ENCODE peak calls at places on chromosome 7, in seven cellular contexts. One of them, this sample, is unnamed.

GRCh38 chr7:50333266-50333665 is 28.8 kb downstream of the IKZF1 start:
- DNase-seq in HCT116: no peak
- DNase-seq in A549: no peak
- DNase-seq in IMR-90: no peak
- DNase-seq in GM12878: no peak
- DNase-seq in HepG2: no peak
- DNase-seq in H1: no peak
- DNase-seq in this sample: peak

GRCh38 chr7:129502708-129503685 is 666 bp downstream of the SMKR1 start:
- DNase-seq in HCT116: no peak
- DNase-seq in A549: peak
- DNase-seq in IMR-90: no peak
- DNase-seq in GM12878: no peak
- DNase-seq in HepG2: no peak
- DNase-seq in H1: peak
- DNase-seq in this sample: no peak

GRCh38 chr7:79615466-79615865 is 162.0 kb upstream of the MAGI2 start:
- DNase-seq in HCT116: no peak
- DNase-seq in A549: no peak
- DNase-seq in IMR-90: peak
- DNase-seq in GM12878: no peak
- DNase-seq in HepG2: no peak
- DNase-seq in H1: no peak
- DNase-seq in this sample: no peak

GRCh38 chr7:39461263-39461662 is 104.9 kb upstream of the YAE1 start:
- DNase-seq in HCT116: no peak
- DNase-seq in A549: no peak
- DNase-seq in IMR-90: no peak
- DNase-seq in GM12878: no peak
- DNase-seq in HepG2: no peak
- DNase-seq in H1: no peak
- DNase-seq in this sample: no peak

GRCh38 chr7:12738665-12739064 is 51.2 kb downstream of the ARL4A start:
- DNase-seq in HCT116: no peak
- DNase-seq in A549: no peak
- DNase-seq in IMR-90: no peak
- DNase-seq in GM12878: no peak
- DNase-seq in HepG2: no peak
- DNase-seq in H1: no peak
- DNase-seq in this sample: no peak

GRCh38 chr7:32147909-32148308 is 77.7 kb upstream of the PDE1C start:
- DNase-seq in HCT116: no peak
- DNase-seq in A549: no peak
- DNase-seq in IMR-90: peak
- DNase-seq in GM12878: no peak
- DNase-seq in HepG2: no peak
- DNase-seq in H1: no peak
- DNase-seq in this sample: no peak

GRCh38 chr7:113100091-113100723 is 13.6 kb upstream of the GPR85 start:
- DNase-seq in HCT116: no peak
- DNase-seq in A549: no peak
- DNase-seq in IMR-90: peak
- DNase-seq in GM12878: no peak
- DNase-seq in HepG2: no peak
- DNase-seq in H1: no peak
- DNase-seq in this sample: peak

GRCh38 chr7:125126376-125126775 is 196.8 kb upstream of the POT1 start:
- DNase-seq in HCT116: no peak
- DNase-seq in A549: no peak
- DNase-seq in IMR-90: no peak
- DNase-seq in GM12878: no peak
- DNase-seq in HepG2: no peak
- DNase-seq in H1: no peak
- DNase-seq in this sample: no peak

GRCh38 chr7:158863611-158864506 is 7.5 kb downstream of the DYNC2I1 start:
- DNase-seq in HCT116: peak
- DNase-seq in A549: peak
- DNase-seq in IMR-90: peak
- DNase-seq in GM12878: peak
- DNase-seq in HepG2: peak
- DNase-seq in H1: no peak
- DNase-seq in this sample: peak

GRCh38 chr7:136336932-136337331 is 359.8 kb upstream of the MTPN start:
- DNase-seq in HCT116: no peak
- DNase-seq in A549: no peak
- DNase-seq in IMR-90: no peak
- DNase-seq in GM12878: no peak
- DNase-seq in HepG2: no peak
- DNase-seq in H1: no peak
- DNase-seq in this sample: no peak

GRCh38 chr7:136133491-136133990 is 156.4 kb upstream of the MTPN start:
- DNase-seq in HCT116: no peak
- DNase-seq in A549: no peak
- DNase-seq in IMR-90: peak
- DNase-seq in GM12878: no peak
- DNase-seq in HepG2: no peak
- DNase-seq in H1: no peak
- DNase-seq in this sample: no peak

GRCh38 chr7:81482600-81483186 is 287.2 kb downstream of the HGF start:
- DNase-seq in HCT116: peak
- DNase-seq in A549: peak
- DNase-seq in IMR-90: peak
- DNase-seq in GM12878: no peak
- DNase-seq in HepG2: peak
- DNase-seq in H1: no peak
- DNase-seq in this sample: peak
- TF ChIP-seq RAD21 in HCT116: peak
- TF ChIP-seq RAD21 in A549: peak
- TF ChIP-seq RAD21 in IMR-90: peak
- TF ChIP-seq RAD21 in GM12878: peak
- TF ChIP-seq RAD21 in HepG2: no peak
- TF ChIP-seq RAD21 in H1: no peak
- TF ChIP-seq RAD21 in this sample: peak

DNA sequence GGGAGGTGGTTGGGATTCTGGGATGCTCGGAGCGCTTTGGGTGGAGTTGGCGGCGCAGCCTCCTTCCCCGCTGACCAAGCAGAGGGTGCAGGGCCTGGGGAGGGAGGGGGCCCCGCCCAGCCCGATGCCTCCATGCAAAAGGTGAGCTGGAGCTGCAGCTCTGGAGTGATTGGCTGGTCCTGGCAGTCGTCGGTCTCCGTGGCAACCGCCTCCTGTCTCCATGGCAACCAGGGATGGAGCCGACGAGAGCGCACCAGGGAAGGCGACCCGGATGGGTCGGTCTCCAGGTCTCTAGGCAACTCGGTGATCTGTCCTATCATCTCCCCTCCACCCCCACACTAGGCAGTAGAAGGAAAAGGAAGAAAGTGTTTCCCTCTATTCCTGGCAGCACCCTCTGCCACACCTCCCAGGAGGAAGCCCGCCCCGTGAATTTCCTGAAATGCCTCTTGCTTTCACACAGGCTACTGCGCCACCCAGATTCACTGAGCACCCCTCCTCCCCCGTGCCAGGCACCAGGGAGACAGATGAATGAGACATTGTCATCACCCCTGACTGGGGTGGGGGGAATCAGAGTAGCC is 634 bp upstream of the NACAD start:
- DNase-seq in HCT116: no peak
- DNase-seq in A549: peak
- DNase-seq in IMR-90: peak
- DNase-seq in GM12878: no peak
- DNase-seq in HepG2: no peak
- DNase-seq in H1: peak
- DNase-seq in this sample: peak
- TF ChIP-seq CEBPB in HCT116: no peak
- TF ChIP-seq CEBPB in A549: no peak
- TF ChIP-seq CEBPB in IMR-90: no peak
- TF ChIP-seq CEBPB in GM12878: no peak
- TF ChIP-seq CEBPB in HepG2: no peak
- TF ChIP-seq CEBPB in H1: no peak
- TF ChIP-seq CEBPB in this sample: no peak

GRCh38 chr7:5396999-5397656 is 26.5 kb downstream of the TNRC18 start:
- DNase-seq in HCT116: peak
- DNase-seq in A549: peak
- DNase-seq in IMR-90: peak
- DNase-seq in GM12878: peak
- DNase-seq in HepG2: peak
- DNase-seq in H1: no peak
- DNase-seq in this sample: no peak
- TF ChIP-seq RAD21 in HCT116: no peak
- TF ChIP-seq RAD21 in A549: no peak
- TF ChIP-seq RAD21 in IMR-90: no peak
- TF ChIP-seq RAD21 in GM12878: no peak
- TF ChIP-seq RAD21 in HepG2: no peak
- TF ChIP-seq RAD21 in H1: no peak
- TF ChIP-seq RAD21 in this sample: no peak

DNA sequence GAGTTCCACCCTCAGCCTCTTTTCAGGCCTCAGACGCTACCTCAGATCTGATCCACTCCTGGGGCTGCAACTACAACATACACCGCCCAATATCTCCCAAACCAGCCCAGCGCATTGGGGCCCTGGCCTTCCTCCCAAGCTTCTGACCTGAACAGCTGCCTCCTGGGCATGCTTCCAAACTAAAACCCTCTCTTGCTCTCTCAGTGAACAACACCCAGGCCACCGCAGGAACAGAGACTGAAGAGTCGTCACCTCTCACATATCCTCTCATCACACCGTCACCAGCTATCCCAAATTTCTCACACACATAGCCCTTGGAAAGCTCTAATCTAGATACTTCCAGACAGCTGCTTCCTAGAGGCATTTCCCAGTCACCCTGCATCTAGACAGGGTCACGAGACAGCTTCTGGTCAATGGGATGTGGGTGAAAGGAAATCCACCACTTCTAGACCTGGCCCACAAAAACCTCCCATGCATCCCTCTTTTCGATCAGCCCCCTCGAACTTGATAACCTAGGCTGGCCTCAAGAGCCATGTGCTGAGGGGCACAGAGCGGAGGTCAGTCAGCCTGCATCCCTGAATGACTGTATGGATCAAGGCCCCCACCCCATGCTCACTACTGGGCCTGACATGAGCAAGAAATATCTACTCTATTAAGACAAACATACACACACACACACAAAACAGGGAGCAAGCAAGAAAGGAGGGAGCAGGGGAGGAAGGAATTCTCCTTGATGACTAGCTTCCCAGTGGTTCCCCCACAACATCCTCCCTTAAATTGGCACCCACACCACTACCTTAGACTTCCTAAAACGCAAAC is 1.8 kb downstream of the PARP12 start:
- DNase-seq in HCT116: no peak
- DNase-seq in A549: no peak
- DNase-seq in IMR-90: peak
- DNase-seq in GM12878: no peak
- DNase-seq in HepG2: no peak
- DNase-seq in H1: peak
- DNase-seq in this sample: no peak
- TF ChIP-seq CEBPB in HCT116: no peak
- TF ChIP-seq CEBPB in A549: no peak
- TF ChIP-seq CEBPB in IMR-90: no peak
- TF ChIP-seq CEBPB in GM12878: no peak
- TF ChIP-seq CEBPB in HepG2: no peak
- TF ChIP-seq CEBPB in H1: no peak
- TF ChIP-seq CEBPB in this sample: no peak

GRCh38 chr7:16644624-16644986 is 949 bp downstream of the ANKMY2 start:
- DNase-seq in HCT116: no peak
- DNase-seq in A549: peak
- DNase-seq in IMR-90: peak
- DNase-seq in GM12878: no peak
- DNase-seq in HepG2: peak
- DNase-seq in H1: no peak
- DNase-seq in this sample: peak

GRCh38 chr7:16646427-16647081 is 573 bp downstream of the BZW2 start:
- DNase-seq in HCT116: no peak
- DNase-seq in A549: no peak
- DNase-seq in IMR-90: no peak
- DNase-seq in GM12878: no peak
- DNase-seq in HepG2: no peak
- DNase-seq in H1: no peak
- DNase-seq in this sample: peak

GRCh38 chr7:16644157-16644556 is 1.4 kb downstream of the ANKMY2 start:
- DNase-seq in HCT116: no peak
- DNase-seq in A549: no peak
- DNase-seq in IMR-90: no peak
- DNase-seq in GM12878: no peak
- DNase-seq in HepG2: no peak
- DNase-seq in H1: no peak
- DNase-seq in this sample: no peak

GRCh38 chr7:16644987-16645592 is 464 bp downstream of the ANKMY2 start:
- DNase-seq in HCT116: no peak
- DNase-seq in A549: no peak
- DNase-seq in IMR-90: no peak
- DNase-seq in GM12878: no peak
- DNase-seq in HepG2: no peak
- DNase-seq in H1: peak
- DNase-seq in this sample: no peak

DNA sequence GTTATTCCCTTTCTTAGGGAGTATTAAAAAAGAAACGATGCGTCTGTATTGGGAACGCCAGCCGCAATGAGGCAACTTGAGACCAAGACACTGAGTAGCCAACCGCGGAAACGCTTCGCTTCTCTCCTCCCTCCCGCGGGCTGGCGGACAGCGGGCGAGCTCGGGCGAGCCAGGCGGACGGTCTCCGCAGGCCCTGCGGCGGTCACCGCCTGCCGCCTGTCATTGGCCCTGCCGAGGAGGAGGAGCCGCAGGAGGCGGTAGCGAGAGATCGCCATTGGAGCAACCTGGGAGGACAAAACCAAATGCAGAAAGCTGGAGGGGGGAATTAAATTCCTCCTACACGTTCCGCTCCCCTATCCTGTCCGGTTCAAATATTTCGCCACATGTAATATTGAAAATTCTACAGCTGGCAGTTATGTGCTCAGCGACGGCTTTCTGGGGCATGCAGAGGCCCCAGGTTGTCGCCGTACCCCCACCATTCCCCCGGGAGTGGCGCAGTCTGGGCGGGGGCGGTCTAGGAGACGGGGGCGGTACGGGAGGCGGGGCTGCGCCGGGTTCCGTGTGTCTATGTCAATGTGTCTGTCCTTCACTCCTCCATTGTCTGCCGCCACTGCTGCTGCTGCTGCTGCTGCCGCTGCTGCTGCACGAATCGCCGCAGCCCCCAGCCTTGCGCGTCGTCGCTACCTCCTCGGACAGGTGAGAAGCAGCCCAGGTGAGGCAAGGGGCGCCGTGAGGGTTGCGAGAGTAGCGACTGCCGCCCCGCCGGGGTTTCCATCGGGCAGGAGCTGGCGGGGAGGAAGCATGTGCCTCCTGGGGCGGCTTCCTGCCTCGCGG is at the start of the genes ANKMY2 and BZW2:
- DNase-seq in HCT116: peak
- DNase-seq in A549: peak
- DNase-seq in IMR-90: peak
- DNase-seq in GM12878: peak
- DNase-seq in HepG2: peak
- DNase-seq in H1: peak
- DNase-seq in this sample: peak
- TF ChIP-seq RAD21 in HCT116: no peak
- TF ChIP-seq RAD21 in A549: peak
- TF ChIP-seq RAD21 in IMR-90: peak
- TF ChIP-seq RAD21 in GM12878: no peak
- TF ChIP-seq RAD21 in HepG2: no peak
- TF ChIP-seq RAD21 in H1: no peak
- TF ChIP-seq RAD21 in this sample: no peak

This sample was measured in K562.